ENCODE peak calls at places on chromosomes 5 and 9, in four cellular contexts. H is posterior vena cava, A is T1000, G is AG08395. V is an unnamed sample.

GRCh38 chr9:120294003-120294402 is 286.0 kb downstream of the CDK5RAP2 start:
- DNase-seq in H (no peak), A (no peak), G (no peak), V (no peak)

GRCh38 chr5:169126376-169127043 is 174.4 kb downstream of the SLIT3 start:
- DNase-seq in H (peak; percentile 83), A (peak; percentile 28), G (peak; percentile 43), V (no peak)

GRCh38 chr9:85502815-85503643 is 238.7 kb downstream of the AGTPBP1 start:
- DNase-seq in H (no peak), A (no peak), G (no peak), V (no peak)

GRCh38 chr9:33818832-33819500 is 2.0 kb downstream of the UBE2R2 start:
- DNase-seq in H (no peak), A (no peak), G (peak; percentile 55), V (no peak)

GRCh38 chr9:98185611-98186171 is 6.7 kb downstream of the CORO2A start:
- DNase-seq in H (no peak), A (no peak), G (no peak), V (no peak)

GRCh38 chr9:98906273-98907040 is 37.2 kb upstream of the COL15A1 start:
- DNase-seq in H (no peak), A (no peak), G (no peak), V (no peak)

GRCh38 chr5:160493806-160494317 is 72.2 kb downstream of the PTTG1 start:
- DNase-seq in H (no peak), A (no peak), G (no peak), V (no peak)

GRCh38 chr5:177462021-177462670 is 11.3 kb downstream of the DBN1 start:
- DNase-seq in H (no peak), A (no peak), G (no peak), V (no peak)

GRCh38 chr9:69324549-69325401 is at the start of gene ENTREP1:
- DNase-seq in H (peak; percentile 85), A (peak; percentile 7), G (peak; percentile 33), V (peak; percentile 84)

GRCh38 chr5:164688437-164688836 is 1183.0 kb downstream of the MAT2B start:
- DNase-seq in H (no peak), A (no peak), G (no peak), V (no peak)

GRCh38 chr5:142063878-142064331 is 44.7 kb upstream of the NDFIP1 start:
- DNase-seq in H (peak; percentile 94), A (peak; percentile 57), G (peak; percentile 83), V (peak; percentile 84)

GRCh38 chr5:37060030-37060429 is 183.5 kb downstream of the NIPBL start:
- DNase-seq in H (no peak), A (no peak), G (no peak), V (no peak)

GRCh38 chr5:91182763-91183162 is 200.4 kb downstream of the ARRDC3 start:
- DNase-seq in H (no peak), A (no peak), G (peak; percentile 51), V (no peak)

GRCh38 chr5:57551974-57552537 is 69.4 kb upstream of the ACTBL2 start:
- DNase-seq in H (no peak), A (no peak), G (no peak), V (no peak)

GRCh38 chr9:126618200-126618589 is 4.5 kb downstream of the LMX1B start:
- DNase-seq in H (peak; percentile 17), A (no peak), G (no peak), V (no peak)

GRCh38 chr5:61768692-61769281 is 436.7 kb downstream of the ZSWIM6 start:
- DNase-seq in H (no peak), A (no peak), G (no peak), V (no peak)